ENCODE peak calls at places on chromosome 20, in five cellular contexts. One of them, this sample, is unnamed. For H3K4me1, the result is how much of the 10 kb centered on the place peaks cover.

GRCh38 chr20:18831830-18832229 is 18.2 kb downstream of the SCP2D1 start:
- DNase-seq in astrocyte: no peak
- DNase-seq in right atrium auricular region: no peak
- DNase-seq in CD8-positive, alpha-beta T cell: no peak
- DNase-seq in A549: no peak
- DNase-seq in this sample: no peak

GRCh38 chr20:45946149-45946970 is 11.9 kb downstream of the PCIF1 start:
- DNase-seq in astrocyte: peak
- DNase-seq in right atrium auricular region: peak
- DNase-seq in CD8-positive, alpha-beta T cell: peak
- DNase-seq in A549: no peak
- DNase-seq in this sample: no peak

GRCh38 chr20:37538003-37538402 is 10.3 kb upstream of the BLCAP start:
- DNase-seq in astrocyte: peak
- DNase-seq in right atrium auricular region: no peak
- DNase-seq in CD8-positive, alpha-beta T cell: no peak
- DNase-seq in A549: peak
- DNase-seq in this sample: no peak

GRCh38 chr20:3224681-3225421 is 14.1 kb downstream of the SLC4A11 start:
- DNase-seq in astrocyte: no peak
- DNase-seq in right atrium auricular region: no peak
- DNase-seq in CD8-positive, alpha-beta T cell: no peak
- DNase-seq in A549: no peak
- DNase-seq in this sample: no peak

GRCh38 chr20:22794200-22794599 is 209.8 kb upstream of the FOXA2 start:
- DNase-seq in astrocyte: peak
- DNase-seq in right atrium auricular region: no peak
- DNase-seq in CD8-positive, alpha-beta T cell: no peak
- DNase-seq in A549: peak
- DNase-seq in this sample: no peak

GRCh38 chr20:35891375-35891774 is 62.9 kb downstream of the SCAND1 start:
- DNase-seq in astrocyte: no peak
- DNase-seq in right atrium auricular region: no peak
- DNase-seq in CD8-positive, alpha-beta T cell: no peak
- DNase-seq in A549: no peak
- DNase-seq in this sample: no peak

GRCh38 chr20:21103582-21104465 is 2.3 kb downstream of the LINC00237 start:
- DNase-seq in astrocyte: no peak
- DNase-seq in right atrium auricular region: no peak
- DNase-seq in CD8-positive, alpha-beta T cell: no peak
- DNase-seq in A549: no peak
- DNase-seq in this sample: no peak

GRCh38 chr20:8933391-8933807 is 135.5 kb upstream of the PLCB4 start:
- DNase-seq in astrocyte: no peak
- DNase-seq in right atrium auricular region: no peak
- DNase-seq in CD8-positive, alpha-beta T cell: no peak
- DNase-seq in A549: no peak
- DNase-seq in this sample: no peak

GRCh38 chr20:3000852-3001523 is 42.4 kb upstream of the GNRH2 start:
- DNase-seq in astrocyte: peak
- DNase-seq in right atrium auricular region: no peak
- DNase-seq in CD8-positive, alpha-beta T cell: no peak
- DNase-seq in A549: peak
- DNase-seq in this sample: peak

GRCh38 chr20:63955281-63955845 is 853 bp downstream of the UCKL1 start:
- DNase-seq in astrocyte: no peak
- DNase-seq in right atrium auricular region: no peak
- DNase-seq in CD8-positive, alpha-beta T cell: peak
- DNase-seq in A549: peak
- DNase-seq in this sample: no peak

GRCh38 chr20:19079536-19080299 is 132.7 kb upstream of the SLC24A3 start:
- DNase-seq in astrocyte: no peak
- DNase-seq in right atrium auricular region: no peak
- DNase-seq in CD8-positive, alpha-beta T cell: no peak
- DNase-seq in A549: no peak
- DNase-seq in this sample: no peak

GRCh38 chr20:20024942-20025341 is 7.8 kb downstream of the NAA20 start:
- DNase-seq in astrocyte: peak
- DNase-seq in right atrium auricular region: no peak
- DNase-seq in CD8-positive, alpha-beta T cell: no peak
- DNase-seq in A549: no peak
- DNase-seq in this sample: no peak

GRCh38 chr20:25226433-25227316 is 21.2 kb upstream of the PYGB start:
- DNase-seq in astrocyte: no peak
- DNase-seq in right atrium auricular region: peak
- DNase-seq in CD8-positive, alpha-beta T cell: no peak
- DNase-seq in A549: no peak
- DNase-seq in this sample: no peak
- H3K4me1 ChIP-seq in astrocyte: under half
- H3K4me1 ChIP-seq in right atrium auricular region: under half
- H3K4me1 ChIP-seq in CD8-positive, alpha-beta T cell: under half
- H3K4me1 ChIP-seq in A549: half or more
- H3K4me1 ChIP-seq in this sample: under half

GRCh38 chr20:62395311-62396242 is 8.7 kb downstream of the RPS21 start:
- DNase-seq in astrocyte: no peak
- DNase-seq in right atrium auricular region: no peak
- DNase-seq in CD8-positive, alpha-beta T cell: no peak
- DNase-seq in A549: no peak
- DNase-seq in this sample: no peak
- H3K4me3 ChIP-seq in astrocyte: no peak
- H3K4me3 ChIP-seq in right atrium auricular region: no peak
- H3K4me3 ChIP-seq in CD8-positive, alpha-beta T cell: no peak
- H3K4me3 ChIP-seq in A549: no peak
- H3K4me3 ChIP-seq in this sample: no peak

DNA sequence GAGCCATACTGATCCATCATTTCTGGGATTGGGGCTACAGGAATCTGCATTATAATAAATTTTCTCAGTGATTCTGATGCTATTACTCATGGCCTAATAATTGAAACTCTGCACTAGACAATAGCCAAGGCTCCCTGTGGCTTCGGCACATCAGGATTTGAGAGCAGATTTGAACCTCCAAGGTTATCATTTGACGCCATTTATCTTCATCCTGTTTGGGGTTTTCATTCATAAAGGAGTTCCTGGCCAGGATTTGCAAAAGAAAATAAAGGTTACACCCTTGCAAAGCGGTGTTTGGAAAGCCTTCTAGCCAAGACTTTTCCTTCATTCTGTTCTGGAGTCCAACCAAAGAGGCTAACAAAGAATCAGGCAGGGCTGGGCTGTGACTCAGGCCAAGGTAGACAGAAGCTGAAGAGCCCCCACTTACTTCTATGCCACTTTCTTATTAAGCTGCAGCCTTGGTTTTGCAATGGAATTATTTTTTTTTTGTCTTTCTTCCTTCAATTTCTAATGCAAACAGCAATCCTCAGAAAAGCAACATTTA is 330.1 kb downstream of the DHX35 start:
- DNase-seq in astrocyte: peak
- DNase-seq in right atrium auricular region: no peak
- DNase-seq in CD8-positive, alpha-beta T cell: no peak
- DNase-seq in A549: no peak
- DNase-seq in this sample: no peak
- H3K4me1 ChIP-seq in astrocyte: under half
- H3K4me1 ChIP-seq in right atrium auricular region: under half
- H3K4me1 ChIP-seq in CD8-positive, alpha-beta T cell: under half
- H3K4me1 ChIP-seq in A549: under half
- H3K4me1 ChIP-seq in this sample: under half

GRCh38 chr20:53739799-53740785 is 146.5 kb upstream of the ZNF217 start:
- DNase-seq in astrocyte: peak
- DNase-seq in right atrium auricular region: no peak
- DNase-seq in CD8-positive, alpha-beta T cell: no peak
- DNase-seq in A549: no peak
- DNase-seq in this sample: no peak
- H3K4me3 ChIP-seq in astrocyte: peak
- H3K4me3 ChIP-seq in right atrium auricular region: no peak
- H3K4me3 ChIP-seq in CD8-positive, alpha-beta T cell: peak
- H3K4me3 ChIP-seq in A549: peak
- H3K4me3 ChIP-seq in this sample: peak

DNA sequence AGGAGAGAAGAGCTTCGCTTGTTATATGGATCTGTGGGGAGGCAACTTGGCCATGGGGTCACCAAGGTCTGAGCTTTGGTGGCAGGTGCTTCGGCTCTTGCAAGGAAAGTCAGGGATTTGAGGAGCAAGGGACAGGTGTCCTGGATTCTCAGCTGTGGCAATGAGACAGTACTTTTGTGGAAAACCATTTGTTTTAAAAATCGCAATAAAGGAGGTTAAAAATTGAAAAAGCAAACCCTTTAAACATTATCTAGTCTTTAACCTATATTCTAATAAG is 64.3 kb downstream of the NOL4L start:
- DNase-seq in astrocyte: no peak
- DNase-seq in right atrium auricular region: no peak
- DNase-seq in CD8-positive, alpha-beta T cell: no peak
- DNase-seq in A549: no peak
- DNase-seq in this sample: no peak
- H3K4me1 ChIP-seq in astrocyte: under half
- H3K4me1 ChIP-seq in right atrium auricular region: under half
- H3K4me1 ChIP-seq in CD8-positive, alpha-beta T cell: half or more
- H3K4me1 ChIP-seq in A549: under half
- H3K4me1 ChIP-seq in this sample: half or more

DNA sequence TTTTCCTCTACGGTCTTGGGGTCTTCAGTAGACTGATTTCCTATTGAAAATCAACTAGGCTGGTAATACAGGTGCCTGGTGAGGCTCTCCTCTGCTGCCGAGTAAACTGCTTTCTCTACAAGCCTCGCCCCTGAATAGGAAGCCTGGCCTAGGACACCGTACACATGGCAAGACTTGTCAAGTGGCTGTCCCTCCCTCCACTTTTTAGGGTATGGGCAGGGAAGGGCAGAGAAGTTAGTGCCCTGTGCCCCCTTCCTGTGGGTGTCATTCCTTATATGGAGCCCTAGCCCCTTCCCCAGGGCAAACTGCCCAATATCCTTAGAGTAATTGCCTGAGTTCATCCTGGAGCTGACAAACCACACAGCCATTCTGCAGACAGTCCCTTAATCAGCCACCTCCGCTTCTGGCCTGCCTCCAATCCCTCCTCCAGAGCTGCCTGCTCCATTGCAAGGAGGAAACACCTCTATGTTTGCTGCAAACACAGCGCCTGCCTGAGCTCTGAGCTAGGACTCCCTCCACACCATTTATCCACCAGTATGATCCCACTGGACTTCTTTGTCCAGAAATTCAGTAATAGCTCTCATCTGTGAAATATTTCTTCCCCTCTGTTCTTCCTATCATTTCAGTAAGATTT is 93.1 kb downstream of the CHD6 start:
- DNase-seq in astrocyte: peak
- DNase-seq in right atrium auricular region: peak
- DNase-seq in CD8-positive, alpha-beta T cell: no peak
- DNase-seq in A549: no peak
- DNase-seq in this sample: no peak
- H3K4me3 ChIP-seq in astrocyte: peak
- H3K4me3 ChIP-seq in right atrium auricular region: no peak
- H3K4me3 ChIP-seq in CD8-positive, alpha-beta T cell: no peak
- H3K4me3 ChIP-seq in A549: no peak
- H3K4me3 ChIP-seq in this sample: no peak

DNA sequence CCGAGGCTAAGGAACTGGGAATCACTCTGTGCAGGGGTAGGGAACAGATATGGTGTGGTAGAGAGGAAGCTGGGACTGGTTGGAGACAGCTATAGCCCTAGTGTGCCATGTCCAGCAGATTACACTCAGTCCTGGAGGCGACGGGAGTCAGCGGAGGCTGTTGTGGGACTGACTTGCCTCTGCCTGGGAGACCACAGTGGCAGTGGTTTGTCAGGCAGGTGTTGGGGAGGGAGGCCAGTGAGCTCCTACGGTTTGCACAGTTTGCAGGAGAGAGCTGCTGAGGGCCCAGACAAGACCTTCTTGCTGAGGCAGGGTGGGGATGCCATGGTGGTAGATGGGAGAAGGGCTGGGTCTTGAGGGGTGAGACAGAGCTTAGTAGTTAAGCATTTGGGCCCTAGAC is 4.9 kb downstream of the PLCG1 start:
- DNase-seq in astrocyte: no peak
- DNase-seq in right atrium auricular region: no peak
- DNase-seq in CD8-positive, alpha-beta T cell: no peak
- DNase-seq in A549: no peak
- DNase-seq in this sample: no peak
- H3K4me1 ChIP-seq in astrocyte: under half
- H3K4me1 ChIP-seq in right atrium auricular region: under half
- H3K4me1 ChIP-seq in CD8-positive, alpha-beta T cell: half or more
- H3K4me1 ChIP-seq in A549: under half
- H3K4me1 ChIP-seq in this sample: half or more

This sample was measured in naive thymus-derived CD4-positive, alpha-beta T cell.